ENCODE peak calls at places on chromosomes 7 and 10, in nine cellular contexts. P is HT-29; S is H54; L is effector CD4-positive, alpha-beta T cell; D is MCF 10A; U is stimulated activated CD4-positive, alpha-beta T cell treated with anti-CD3 and anti-CD28 coated beads, Interleukin-2, amount 100 ng/mL, for 24 hours; O is pulmonary artery endothelial cell; R is type B pancreatic cell; K is mucosa of descending colon. J is an unnamed sample.

GRCh38 chr7:87517136-87517805 is 41.8 kb upstream of the ABCB4 start:
- DNase-seq in P (no peak), S (no peak), L (no peak), D (no peak), U (no peak), O (peak; percentile 5), R (no peak), K (no peak), J (no peak)

GRCh38 chr10:122657734-122658133 is 41.9 kb downstream of the C10orf120 start:
- DNase-seq in P (no peak), S (no peak), L (no peak), D (no peak), U (no peak), O (no peak), R (no peak), K (no peak), J (no peak)

GRCh38 chr7:44177570-44178131 is 11.6 kb downstream of the GCK start:
- DNase-seq in P (no peak), S (peak; percentile 82), L (no peak), D (peak; percentile 79), U (no peak), O (no peak), R (peak; percentile 53), K (no peak), J (no peak)

GRCh38 chr7:135164357-135165021 is 6.0 kb downstream of the CYREN start:
- DNase-seq in P (no peak), S (no peak), L (no peak), D (no peak), U (no peak), O (no peak), R (no peak), K (no peak), J (no peak)

GRCh38 chr7:132169730-132170129 is 406.5 kb downstream of the PLXNA4 start:
- DNase-seq in P (no peak), S (no peak), L (no peak), D (no peak), U (no peak), O (no peak), R (no peak), K (no peak), J (no peak)

GRCh38 chr7:47503283-47503682 is 78.6 kb downstream of the TNS3 start:
- DNase-seq in P (no peak), S (no peak), L (no peak), D (no peak), U (no peak), O (no peak), R (no peak), K (no peak), J (no peak)

GRCh38 chr10:124217031-124217430 is 123.6 kb upstream of the CHST15 start:
- DNase-seq in P (no peak), S (no peak), L (no peak), D (no peak), U (no peak), O (no peak), R (no peak), K (no peak), J (no peak)

GRCh38 chr7:157579425-157579824 is 242.6 kb downstream of the DNAJB6 start:
- DNase-seq in P (no peak), S (no peak), L (no peak), D (no peak), U (no peak), O (no peak), R (no peak), K (peak; percentile 84), J (no peak)

GRCh38 chr7:32062150-32062549 is 8.1 kb downstream of the PDE1C start:
- DNase-seq in P (peak; percentile 79), S (no peak), L (no peak), D (peak; percentile 63), U (peak; percentile 44), O (no peak), R (no peak), K (peak; percentile 77), J (peak; percentile 36)

GRCh38 chr7:24896031-24896433 is 83.9 kb downstream of the OSBPL3 start:
- DNase-seq in P (no peak), S (no peak), L (no peak), D (no peak), U (no peak), O (no peak), R (no peak), K (peak; percentile 15), J (no peak)

GRCh38 chr7:93551931-93552330 is 22.6 kb downstream of the CALCR start:
- DNase-seq in P (no peak), S (no peak), L (no peak), D (no peak), U (no peak), O (no peak), R (no peak), K (no peak), J (no peak)

GRCh38 chr7:31327071-31327470 is 13.5 kb downstream of the NEUROD6 start:
- DNase-seq in P (no peak), S (peak; percentile 81), L (no peak), D (no peak), U (no peak), O (no peak), R (no peak), K (no peak), J (peak; percentile 83)

GRCh38 chr10:17343118-17343517 is 111.3 kb downstream of the ST8SIA6 start:
- DNase-seq in P (no peak), S (no peak), L (no peak), D (no peak), U (no peak), O (no peak), R (no peak), K (no peak), J (no peak)

GRCh38 chr7:131057015-131057518 is 270.6 kb upstream of the MKLN1 start:
- DNase-seq in P (peak; percentile 76), S (no peak), L (no peak), D (no peak), U (no peak), O (peak; percentile 82), R (no peak), K (peak; percentile 49), J (no peak)

GRCh38 chr7:77727936-77728701 is 31.9 kb downstream of the RSBN1L start:
- DNase-seq in P (no peak), S (no peak), L (no peak), D (peak; percentile 61), U (no peak), O (no peak), R (no peak), K (no peak), J (no peak)

GRCh38 chr10:117168135-117168674 is 29.1 kb upstream of the KCNK18 start:
- DNase-seq in P (peak; percentile 53), S (peak; percentile 86), L (peak; percentile 50), D (peak; percentile 43), U (peak; percentile 80), O (no peak), R (peak; percentile 85), K (peak; percentile 70), J (peak; percentile 33)

GRCh38 chr10:132783165-132783736 is 2.7 kb downstream of the NKX6-2 start:
- DNase-seq in P (no peak), S (no peak), L (no peak), D (no peak), U (no peak), O (no peak), R (no peak), K (no peak), J (no peak)

GRCh38 chr7:87339373-87339897 is 6.0 kb upstream of the CROT start:
- DNase-seq in P (no peak), S (no peak), L (no peak), D (no peak), U (no peak), O (peak; percentile 78), R (no peak), K (no peak), J (no peak)

GRCh38 chr7:110590415-110590814 is 500.5 kb upstream of the LRRN3 start:
- DNase-seq in P (peak; percentile 13), S (peak; percentile 48), L (no peak), D (no peak), U (no peak), O (no peak), R (no peak), K (no peak), J (peak; percentile 5)

GRCh38 chr7:7641129-7641663 is 644 bp downstream of the UMAD1 start:
- DNase-seq in P (no peak), S (no peak), L (no peak), D (no peak), U (no peak), O (no peak), R (no peak), K (peak; percentile 31), J (peak; percentile 66)

GRCh38 chr7:98935811-98936210 is 57.5 kb downstream of the TRRAP start:
- DNase-seq in P (no peak), S (no peak), L (no peak), D (no peak), U (no peak), O (no peak), R (no peak), K (no peak), J (no peak)

GRCh38 chr7:74479961-74480829 is 26.5 kb downstream of the GTF2IRD1 start:
- DNase-seq in P (peak; percentile 88), S (peak; percentile 66), L (no peak), D (peak; percentile 81), U (no peak), O (peak; percentile 33), R (peak; percentile 81), K (peak; percentile 74), J (peak; percentile 91)

GRCh38 chr7:84985073-84985784 is 201.6 kb downstream of the SEMA3D start:
- DNase-seq in P (no peak), S (no peak), L (no peak), D (no peak), U (no peak), O (no peak), R (no peak), K (no peak), J (no peak)

GRCh38 chr7:95367606-95368005 is 28.6 kb downstream of the PON3 start:
- DNase-seq in P (no peak), S (no peak), L (no peak), D (no peak), U (no peak), O (no peak), R (no peak), K (no peak), J (no peak)

GRCh38 chr7:30285067-30285530 is 702 bp downstream of the ZNRF2 start:
- DNase-seq in P (no peak), S (peak; percentile 25), L (peak; percentile 17), D (peak; percentile 35), U (peak; percentile 43), O (no peak), R (no peak), K (peak; percentile 44), J (peak; percentile 53)

GRCh38 chr7:5550831-5551230 is 127.2 kb upstream of the TNRC18 start:
- DNase-seq in P (no peak), S (no peak), L (no peak), D (no peak), U (no peak), O (no peak), R (no peak), K (no peak), J (no peak)

GRCh38 chr7:114293289-114294012 is 121.2 kb upstream of the FOXP2 start:
- DNase-seq in P (no peak), S (no peak), L (no peak), D (no peak), U (no peak), O (no peak), R (no peak), K (no peak), J (no peak)

GRCh38 chr7:84274029-84274638 is 79.5 kb upstream of the SEMA3A start:
- DNase-seq in P (no peak), S (no peak), L (no peak), D (peak; percentile 6), U (no peak), O (no peak), R (no peak), K (no peak), J (no peak)

GRCh38 chr7:132270517-132270916 is 305.8 kb downstream of the PLXNA4 start:
- DNase-seq in P (peak; percentile 30), S (no peak), L (no peak), D (peak; percentile 42), U (no peak), O (no peak), R (no peak), K (peak; percentile 57), J (no peak)

GRCh38 chr7:44286182-44286617 is 39.2 kb downstream of the CAMK2B start:
- DNase-seq in P (no peak), S (no peak), L (no peak), D (no peak), U (no peak), O (no peak), R (peak; percentile 58), K (no peak), J (no peak)

GRCh38 chr10:44961931-44962750 is 2.5 kb downstream of the RASSF4 start:
- DNase-seq in P (no peak), S (no peak), L (no peak), D (no peak), U (no peak), O (no peak), R (peak; percentile 53), K (no peak), J (no peak)